ENCODE peak calls at places on chromosomes 16 and 17, in seven cellular contexts. G, I, N, J, H, D and L are unnamed samples.

GRCh38 chr17:53313746-53314145 is 509.0 kb upstream of the KIF2B start:
- DNase-seq in G (no peak), I (no peak), N (no peak), J (no peak), H (peak), D (no peak), L (no peak)

GRCh38 chr17:81194225-81194760 is 28.3 kb upstream of the AATK start:
- DNase-seq in G (no peak), I (no peak), N (no peak), J (no peak), H (no peak), D (no peak), L (no peak)

GRCh38 chr16:11619327-11619851 is 32.7 kb upstream of the LITAF start:
- DNase-seq in G (no peak), I (no peak), N (no peak), J (peak), H (no peak), D (no peak), L (peak)

GRCh38 chr16:12188674-12189249 is 212.2 kb downstream of the SNX29 start:
- DNase-seq in G (no peak), I (no peak), N (no peak), J (no peak), H (no peak), D (no peak), L (no peak)

GRCh38 chr16:3971706-3972105 is 91.2 kb upstream of the CREBBP start:
- DNase-seq in G (no peak), I (no peak), N (no peak), J (no peak), H (no peak), D (no peak), L (no peak)

GRCh38 chr17:75468311-75468754 is 11.9 kb downstream of the TMEM94 start:
- DNase-seq in G (no peak), I (no peak), N (no peak), J (no peak), H (no peak), D (no peak), L (no peak)

GRCh38 chr17:78411241-78411855 is 32.9 kb downstream of the PGS1 start:
- DNase-seq in G (no peak), I (no peak), N (no peak), J (no peak), H (no peak), D (no peak), L (no peak)

GRCh38 chr17:42651392-42651791 is 7.7 kb upstream of the TUBG2 start:
- DNase-seq in G (no peak), I (no peak), N (no peak), J (no peak), H (no peak), D (no peak), L (no peak)

GRCh38 chr17:77721823-77722160 is 236.7 kb upstream of the TNRC6C start:
- DNase-seq in G (no peak), I (no peak), N (no peak), J (no peak), H (no peak), D (no peak), L (no peak)

GRCh38 chr17:9612016-9612415 is 33.3 kb upstream of the USP43 start:
- DNase-seq in G (no peak), I (no peak), N (no peak), J (no peak), H (peak), D (no peak), L (no peak)

GRCh38 chr16:66081967-66082366 is 284.5 kb upstream of the CDH5 start:
- DNase-seq in G (peak), I (no peak), N (no peak), J (no peak), H (no peak), D (no peak), L (no peak)

GRCh38 chr17:12519956-12520594 is 145.6 kb upstream of the MYOCD start:
- DNase-seq in G (no peak), I (no peak), N (no peak), J (no peak), H (no peak), D (no peak), L (no peak)

GRCh38 chr16:10988164-10988803 is 43.9 kb downstream of the CLEC16A start:
- DNase-seq in G (no peak), I (no peak), N (peak), J (peak), H (no peak), D (peak), L (peak)

GRCh38 chr17:47705536-47706481 is 11.8 kb downstream of the TBKBP1 start:
- DNase-seq in G (no peak), I (no peak), N (peak), J (peak), H (no peak), D (no peak), L (no peak)

GRCh38 chr17:18323007-18323406 is 7.9 kb downstream of the SMCR8 start:
- DNase-seq in G (no peak), I (no peak), N (no peak), J (no peak), H (no peak), D (no peak), L (no peak)

GRCh38 chr17:35148144-35148543 is 527 bp downstream of the UNC45B start:
- DNase-seq in G (no peak), I (no peak), N (no peak), J (no peak), H (no peak), D (no peak), L (no peak)